ENCODE peak calls at places on chromosomes 13 and 19, in eight cellular contexts. P is GM23338; I is colonic mucosa; O is cortex of kidney; F is stimulated activated naive CD8-positive, alpha-beta T cell treated with anti-CD3 and anti-CD28 coated beads, Interleukin-15, amount 100 ng/mL, for 72 hours; J is H1; C is D721Med; Y is effector memory CD8-positive, alpha-beta T cell. X is an unnamed sample.
A peak's percentile ranks its signal among the peaks of the same experiment; 100 is the strongest.

GRCh38 chr19:10961073-10961762 is 388 bp downstream of the SMARCA4 start:
- DNase-seq in J (no peak), I (peak; percentile 43), C (peak; percentile 57), P (peak; percentile 76), F (peak; percentile 69), Y (no peak), O (no peak), X (no peak)

GRCh38 chr13:113623491-113624234 is 34.3 kb downstream of the ATP4B start:
- DNase-seq in F (no peak), P (no peak), I (no peak), J (no peak), C (no peak), Y (no peak), O (no peak), X (no peak)

GRCh38 chr19:5083547-5083965 is 114.6 kb downstream of the KDM4B start:
- DNase-seq in P (no peak), Y (no peak), J (no peak), F (no peak), O (no peak), I (no peak), C (no peak), X (no peak)

GRCh38 chr13:105914637-105915036 is 620.8 kb downstream of the EFNB2 start:
- DNase-seq in J (no peak), C (no peak), O (no peak), F (no peak), Y (no peak), I (no peak), P (no peak), X (no peak)

GRCh38 chr19:1237754-1238372 is at the start of gene CBARP:
- DNase-seq in P (no peak), Y (no peak), O (no peak), F (no peak), J (no peak), I (no peak), C (no peak), X (no peak)

GRCh38 chr13:98571955-98572662 is 4.8 kb downstream of the STK24 start:
- DNase-seq in J (no peak), O (no peak), I (peak; percentile 56), P (no peak), Y (no peak), F (no peak), C (no peak), X (no peak)

GRCh38 chr19:48997972-48998371 is 4.3 kb downstream of the RUVBL2 start:
- DNase-seq in C (no peak), Y (peak; percentile 40), I (peak; percentile 76), J (no peak), F (peak; percentile 49), P (peak; percentile 95), O (no peak), X (no peak)

GRCh38 chr19:38733241-38733492 is 11.1 kb downstream of the CAPN12 start:
- DNase-seq in Y (no peak), F (no peak), J (no peak), I (peak; percentile 31), P (no peak), O (no peak), C (no peak), X (no peak)

GRCh38 chr19:14764401-14764800 is 14.0 kb downstream of the ADGRE2 start:
- DNase-seq in F (no peak), O (no peak), C (no peak), P (no peak), J (no peak), I (no peak), Y (no peak), X (no peak)

GRCh38 chr19:46634045-46634655 is 1.9 kb downstream of the GNG8 start:
- DNase-seq in O (no peak), Y (peak; percentile 88), P (peak; percentile 96), C (peak; percentile 79), F (peak; percentile 98), I (peak; percentile 97), J (peak; percentile 87), X (peak; percentile 92)

GRCh38 chr13:40126301-40127085 is 471.0 kb downstream of the COG6 start:
- DNase-seq in J (no peak), C (no peak), I (no peak), O (no peak), P (no peak), F (no peak), Y (no peak), X (peak; percentile 24)

GRCh38 chr19:13022859-13023636 is 27.8 kb downstream of the NFIX start:
- DNase-seq in Y (no peak), F (no peak), P (peak; percentile 77), I (peak; percentile 84), O (no peak), J (no peak), C (no peak), X (no peak)

GRCh38 chr13:59880468-59880867 is 283.3 kb downstream of the DIAPH3 start:
- DNase-seq in J (no peak), F (no peak), O (no peak), C (no peak), I (no peak), P (no peak), Y (no peak), X (no peak)

GRCh38 chr13:51978836-51979556 is 32.3 kb downstream of the ATP7B start:
- DNase-seq in P (no peak), C (no peak), Y (no peak), I (peak; percentile 62), J (no peak), F (no peak), O (no peak), X (no peak)

GRCh38 chr19:1907563-1908363 is 2.6 kb downstream of the ADAT3 start:
- DNase-seq in O (no peak), P (no peak), Y (no peak), F (no peak), I (peak; percentile 82), J (no peak), C (no peak), X (no peak)

GRCh38 chr19:54173951-54174817 is 1.2 kb upstream of the TMC4 start:
- DNase-seq in Y (no peak), O (no peak), F (no peak), C (no peak), J (no peak), I (no peak), P (peak; percentile 34), X (no peak)

X was measured in naive B cell.